ENCODE peak calls at places on chromosomes 1 and 21, in nine cellular contexts. C is breast epithelium, J is cardiac muscle cell, V is choroid plexus epithelial cell, A is IMR-90, K is AG04449, L is left lung, W is astrocyte of the spinal cord, Y is K562. X is an unnamed sample.

GRCh38 chr1:30744060-30744756 is 13.4 kb downstream of the LAPTM5 start:
- DNase-seq in C (no peak), J (no peak), V (peak), A (peak), K (no peak), L (no peak), W (no peak), Y (no peak), X (no peak)

GRCh38 chr1:47223174-47223920 is 8.7 kb downstream of the TAL1 start:
- DNase-seq in C (no peak), J (no peak), V (no peak), A (no peak), K (no peak), L (no peak), W (no peak), Y (no peak), X (no peak)

GRCh38 chr21:46399686-46400085 is 59.0 kb upstream of the DIP2A start:
- DNase-seq in C (no peak), J (no peak), V (no peak), A (no peak), K (no peak), L (no peak), W (no peak), Y (no peak), X (no peak)

GRCh38 chr1:200364121-200364759 is 45.6 kb downstream of the ZNF281 start:
- DNase-seq in C (no peak), J (no peak), V (peak), A (peak), K (no peak), L (no peak), W (peak), Y (no peak), X (no peak)

GRCh38 chr1:47627016-47627415 is 189.2 kb downstream of the FOXD2 start:
- DNase-seq in C (no peak), J (no peak), V (no peak), A (no peak), K (no peak), L (no peak), W (no peak), Y (no peak), X (no peak)

GRCh38 chr1:77857557-77857956 is 30.9 kb upstream of the NEXN start:
- DNase-seq in C (no peak), J (no peak), V (peak), A (peak), K (peak), L (no peak), W (peak), Y (no peak), X (no peak)

GRCh38 chr1:9557624-9558023 is 18.4 kb downstream of the SLC25A33 start:
- DNase-seq in C (no peak), J (no peak), V (no peak), A (no peak), K (no peak), L (no peak), W (no peak), Y (no peak), X (no peak)

GRCh38 chr1:2124446-2125198 is 70.0 kb downstream of the FAAP20 start:
- DNase-seq in C (no peak), J (no peak), V (no peak), A (no peak), K (no peak), L (peak), W (no peak), Y (no peak), X (no peak)

GRCh38 chr1:221228594-221228993 is 349.4 kb downstream of the HLX start:
- DNase-seq in C (no peak), J (no peak), V (no peak), A (no peak), K (no peak), L (no peak), W (no peak), Y (no peak), X (no peak)

GRCh38 chr1:212943393-212943710 is 7.0 kb upstream of the VASH2 start:
- DNase-seq in C (no peak), J (no peak), V (no peak), A (no peak), K (no peak), L (no peak), W (no peak), Y (no peak), X (no peak)

GRCh38 chr1:2523891-2524609 is 2.3 kb downstream of the PANK4 start:
- DNase-seq in C (no peak), J (no peak), V (no peak), A (no peak), K (no peak), L (no peak), W (no peak), Y (no peak), X (no peak)

GRCh38 chr1:230958370-230958769 is 20.3 kb downstream of the TTC13 start:
- DNase-seq in C (no peak), J (no peak), V (no peak), A (no peak), K (no peak), L (no peak), W (no peak), Y (no peak), X (no peak)

GRCh38 chr1:59367269-59368006 is 70.5 kb downstream of the FGGY start:
- DNase-seq in C (no peak), J (no peak), V (peak), A (peak), K (peak), L (peak), W (peak), Y (no peak), X (no peak)

GRCh38 chr1:48654606-48655210 is 122.0 kb downstream of the BEND5 start:
- DNase-seq in C (no peak), J (peak), V (no peak), A (no peak), K (no peak), L (no peak), W (no peak), Y (no peak), X (no peak)

GRCh38 chr21:42107881-42108553 is 36.9 kb downstream of the UMODL1 start:
- DNase-seq in C (no peak), J (peak), V (peak), A (peak), K (no peak), L (peak), W (peak), Y (peak), X (peak)

GRCh38 chr21:29973258-29973657 is 33.5 kb upstream of the GRIK1 start:
- DNase-seq in C (no peak), J (no peak), V (no peak), A (no peak), K (no peak), L (no peak), W (no peak), Y (no peak), X (no peak)

GRCh38 chr1:30313176-30313575 is 410.2 kb downstream of the MATN1 start:
- DNase-seq in C (no peak), J (no peak), V (no peak), A (no peak), K (no peak), L (no peak), W (no peak), Y (no peak), X (no peak)

GRCh38 chr21:34649400-34649799 is 19.4 kb upstream of the CLIC6 start:
- DNase-seq in C (no peak), J (no peak), V (no peak), A (no peak), K (no peak), L (no peak), W (no peak), Y (no peak), X (no peak)

GRCh38 chr21:43020771-43021170 is 46.4 kb downstream of the PKNOX1 start:
- DNase-seq in C (no peak), J (no peak), V (no peak), A (no peak), K (no peak), L (no peak), W (no peak), Y (no peak), X (no peak)

GRCh38 chr1:153771841-153772593 is 3.2 kb upstream of the SLC27A3 start:
- DNase-seq in C (no peak), J (no peak), V (no peak), A (no peak), K (no peak), L (no peak), W (no peak), Y (peak), X (no peak)

GRCh38 chr1:205248793-205249601 is 21.3 kb downstream of the TMCC2 start:
- DNase-seq in C (peak), J (peak), V (peak), A (peak), K (no peak), L (no peak), W (peak), Y (peak), X (no peak)

GRCh38 chr1:85463666-85464496 is 1.1 kb downstream of the DDAH1 start:
- DNase-seq in C (no peak), J (no peak), V (no peak), A (no peak), K (no peak), L (no peak), W (peak), Y (no peak), X (no peak)

GRCh38 chr21:42236693-42237092 is 17.8 kb downstream of the ABCG1 start:
- DNase-seq in C (no peak), J (no peak), V (no peak), A (no peak), K (no peak), L (no peak), W (no peak), Y (no peak), X (no peak)

GRCh38 chr21:43297989-43298388 is 128.9 kb downstream of the SIK1 start:
- DNase-seq in C (no peak), J (no peak), V (no peak), A (no peak), K (no peak), L (no peak), W (no peak), Y (no peak), X (no peak)

GRCh38 chr21:45405819-45406762 is 1.1 kb downstream of the COL18A1 start:
- DNase-seq in C (no peak), J (peak), V (peak), A (peak), K (no peak), L (no peak), W (peak), Y (no peak), X (no peak)

GRCh38 chr1:97826820-97827219 is 94.0 kb downstream of the DPYD start:
- DNase-seq in C (no peak), J (no peak), V (no peak), A (no peak), K (no peak), L (no peak), W (no peak), Y (no peak), X (no peak)

GRCh38 chr1:231381729-231382128 is 40.4 kb downstream of the EGLN1 start:
- DNase-seq in C (no peak), J (no peak), V (no peak), A (no peak), K (no peak), L (no peak), W (no peak), Y (no peak), X (no peak)

GRCh38 chr1:67686272-67687197 is 1.5 kb downstream of the GADD45A start:
- DNase-seq in C (peak), J (peak), V (peak), A (peak), K (peak), L (peak), W (peak), Y (peak), X (peak)

GRCh38 chr1:101000141-101000867 is 25.3 kb downstream of the DPH5 start:
- DNase-seq in C (no peak), J (no peak), V (peak), A (peak), K (no peak), L (no peak), W (no peak), Y (no peak), X (no peak)

GRCh38 chr1:199089393-199090122 is 450.7 kb downstream of the PTPRC start:
- DNase-seq in C (no peak), J (no peak), V (no peak), A (peak), K (no peak), L (no peak), W (no peak), Y (no peak), X (no peak)

GRCh38 chr1:2341706-2342383 is 49.5 kb downstream of the MORN1 start:
- DNase-seq in C (no peak), J (no peak), V (no peak), A (no peak), K (no peak), L (no peak), W (no peak), Y (no peak), X (no peak)

GRCh38 chr1:10433790-10434189 is 3.6 kb downstream of the CENPS start:
- DNase-seq in C (no peak), J (no peak), V (no peak), A (no peak), K (no peak), L (no peak), W (no peak), Y (no peak), X (no peak)

GRCh38 chr21:26070822-26071425 is 99.6 kb downstream of the APP start:
- DNase-seq in C (no peak), J (no peak), V (peak), A (peak), K (peak), L (peak), W (peak), Y (no peak), X (no peak)

GRCh38 chr1:154353460-154353904 is 28.2 kb downstream of the ATP8B2 start:
- DNase-seq in C (no peak), J (peak), V (peak), A (peak), K (no peak), L (no peak), W (peak), Y (peak), X (no peak)

GRCh38 chr1:44423706-44424546 is 18.9 kb downstream of the RNF220 start:
- DNase-seq in C (peak), J (no peak), V (peak), A (peak), K (no peak), L (peak), W (peak), Y (no peak), X (peak)

GRCh38 chr1:26791138-26791537 is 3.4 kb downstream of the PIGV start:
- DNase-seq in C (no peak), J (no peak), V (no peak), A (no peak), K (no peak), L (no peak), W (no peak), Y (no peak), X (no peak)

GRCh38 chr1:147264158-147264768 is 21.8 kb downstream of the CHD1L start:
- DNase-seq in C (no peak), J (no peak), V (peak), A (peak), K (no peak), L (no peak), W (peak), Y (no peak), X (no peak)

GRCh38 chr1:2607681-2608041 is 21.1 kb downstream of the PRXL2B start:
- DNase-seq in C (peak), J (no peak), V (peak), A (no peak), K (no peak), L (no peak), W (no peak), Y (no peak), X (no peak)

GRCh38 chr21:31720739-31721138 is 11.2 kb downstream of the SCAF4 start:
- DNase-seq in C (no peak), J (no peak), V (no peak), A (no peak), K (no peak), L (no peak), W (no peak), Y (no peak), X (no peak)
- TF ChIP-seq CTCF in C (no peak), J (no peak), V (no peak), A (no peak), K (no peak), L (no peak), W (no peak), Y (no peak), X (no peak)

DNA sequence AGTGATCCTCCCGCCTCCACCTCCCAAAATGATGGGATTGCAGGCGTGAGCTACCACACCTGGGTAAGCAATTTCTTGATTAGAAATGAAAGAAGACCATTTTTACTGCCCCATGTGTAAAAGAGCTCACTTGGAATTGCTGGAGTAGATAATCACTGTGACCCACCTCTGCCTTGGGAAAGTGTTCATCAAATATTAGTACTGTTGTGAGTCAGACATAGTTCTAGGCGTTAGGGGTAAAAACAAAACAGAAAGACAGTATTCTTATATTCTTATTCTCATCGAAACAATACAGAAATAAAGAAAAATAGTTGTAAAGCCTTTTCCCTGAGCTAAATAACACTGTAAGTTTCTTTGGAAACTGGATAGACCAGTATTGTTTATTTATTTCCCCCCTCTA is 36.2 kb downstream of the CELF3 start:
- DNase-seq in C (no peak), J (no peak), V (peak), A (peak), K (no peak), L (no peak), W (no peak), Y (no peak), X (no peak)
- H3K4me3 ChIP-seq in C (no peak), J (no peak), V (no peak), A (no peak), K (no peak), L (no peak), W (no peak), Y (no peak), X (no peak)

DNA sequence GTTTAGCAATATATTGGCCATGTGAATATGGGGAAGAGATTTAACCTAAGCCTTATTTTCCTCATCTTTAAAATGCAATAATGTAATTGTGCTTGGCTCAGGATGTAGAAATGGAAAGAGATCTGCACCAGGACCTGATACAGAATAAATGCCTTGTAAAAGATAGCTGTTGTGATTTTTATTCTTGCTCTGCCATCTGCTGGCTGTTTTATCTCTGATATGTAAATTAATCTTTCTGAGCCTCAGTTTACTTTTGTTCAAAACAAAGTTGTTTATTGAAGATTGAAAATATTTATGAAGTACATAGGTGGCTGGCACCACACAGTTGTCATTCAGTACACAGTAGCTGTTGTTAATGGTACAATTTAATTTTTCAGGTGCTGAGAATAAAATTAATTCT is 21.9 kb downstream of the ZYG11B start:
- DNase-seq in C (no peak), J (no peak), V (peak), A (no peak), K (no peak), L (no peak), W (no peak), Y (no peak), X (no peak)
- TF ChIP-seq CTCF in C (no peak), J (no peak), V (peak), A (peak), K (no peak), L (no peak), W (peak), Y (no peak), X (peak)

DNA sequence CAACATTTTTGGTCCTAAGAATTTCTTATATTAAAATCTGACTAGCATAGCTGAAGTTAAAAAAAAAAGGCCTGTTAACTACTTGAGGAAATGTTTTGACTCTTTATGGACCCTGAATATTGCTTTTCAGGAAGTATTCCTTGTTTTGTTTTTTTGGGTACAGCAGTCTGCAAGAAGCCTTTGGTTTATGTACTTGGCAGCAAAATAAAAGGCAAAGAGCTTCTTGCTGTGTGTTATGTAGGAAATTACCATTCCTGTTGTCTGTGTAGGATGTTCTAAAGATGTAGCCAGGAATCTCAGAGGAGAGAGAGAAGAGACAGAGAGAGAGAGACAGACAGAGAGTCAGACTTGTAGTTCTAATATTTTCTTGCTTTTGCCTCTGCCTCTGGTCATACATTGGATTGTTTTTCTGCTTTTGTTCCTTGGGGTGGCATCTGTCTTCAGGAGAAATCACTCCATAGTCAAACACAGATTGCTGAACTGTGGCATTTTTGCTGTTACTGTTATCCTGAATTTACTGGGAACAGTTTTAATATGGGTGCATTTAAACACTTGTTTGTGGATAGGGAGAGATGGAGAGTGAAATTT is 49.6 kb downstream of the POU2F1 start:
- DNase-seq in C (no peak), J (no peak), V (peak), A (no peak), K (no peak), L (no peak), W (no peak), Y (no peak), X (no peak)
- H3K4me3 ChIP-seq in C (no peak), J (no peak), V (no peak), A (no peak), K (no peak), L (no peak), W (no peak), Y (no peak), X (no peak)

DNA sequence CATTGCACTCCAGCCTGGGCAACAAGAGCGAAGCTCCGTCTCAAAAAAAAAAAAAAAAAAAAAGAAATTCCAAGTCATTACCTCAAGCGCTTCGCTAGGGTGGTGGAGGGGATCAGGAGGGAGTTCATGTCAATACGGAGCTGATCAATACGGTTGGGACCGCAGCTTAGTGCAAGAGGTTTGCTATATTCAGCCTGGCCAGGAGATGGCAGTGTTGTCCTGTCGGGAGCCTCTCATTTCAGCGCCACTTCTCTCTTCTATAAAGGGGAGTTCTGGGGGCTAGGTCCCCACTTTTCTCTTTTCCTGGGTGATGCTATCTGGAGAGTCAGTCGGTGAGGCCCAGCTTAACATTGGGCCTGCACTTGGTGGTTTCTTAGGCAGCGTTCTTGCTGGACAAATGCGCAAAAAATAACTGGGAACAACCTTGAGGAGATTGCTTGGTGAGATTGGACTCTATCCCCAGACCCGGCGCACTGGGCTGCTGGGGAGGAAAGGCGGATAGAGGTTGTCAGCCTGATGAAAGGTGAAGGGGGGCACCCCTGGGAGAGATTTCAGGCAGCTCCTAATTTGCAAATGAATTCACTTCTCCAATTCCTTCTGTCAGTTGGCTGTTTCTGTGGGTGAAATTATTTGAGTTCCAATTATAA is 40.4 kb downstream of the KIAA0040 start:
- DNase-seq in C (peak), J (peak), V (peak), A (peak), K (no peak), L (peak), W (peak), Y (peak), X (no peak)
- TF ChIP-seq CTCF in C (peak), J (peak), V (peak), A (peak), K (peak), L (peak), W (peak), Y (peak), X (peak)